ENCODE peak calls at places on chromosomes 2 and 18, in five cellular contexts. J is K562, B is HCT116, A is GM12878, G is HepG2. X is an unnamed sample.

GRCh38 chr18:31040982-31041345 is 1.6 kb downstream of the DSC3 start:
- DNase-seq in A (no peak), B (no peak), J (no peak), G (no peak), X (no peak)

GRCh38 chr2:134367915-134368911 is 114.3 kb downstream of the MGAT5 start:
- DNase-seq in A (no peak), B (no peak), J (no peak), G (peak), X (no peak)

GRCh38 chr2:53216805-53217204 is 550.8 kb upstream of the CHAC2 start:
- DNase-seq in B (no peak), G (no peak), A (no peak), J (no peak), X (no peak)

GRCh38 chr18:57806201-57806890 is 3.2 kb upstream of the ATP8B1 start:
- DNase-seq in B (no peak), J (no peak), G (no peak), A (no peak), X (no peak)

GRCh38 chr2:119426801-119427395 is 4.8 kb upstream of the TMEM37 start:
- DNase-seq in J (peak), A (no peak), G (peak), B (no peak), X (no peak)

GRCh38 chr18:76657428-76657827 is 162.4 kb upstream of the ZNF516 start:
- DNase-seq in B (no peak), A (no peak), G (no peak), J (no peak), X (no peak)

GRCh38 chr18:41436772-41437171 is 518.3 kb upstream of the PIK3C3 start:
- DNase-seq in G (no peak), J (no peak), B (no peak), A (no peak), X (no peak)

GRCh38 chr18:45940724-45941123 is 26.4 kb downstream of the EPG5 start:
- DNase-seq in J (no peak), A (no peak), B (no peak), G (no peak), X (no peak)

GRCh38 chr2:57621984-57622383 is 424.6 kb upstream of the VRK2 start:
- DNase-seq in G (no peak), J (no peak), B (no peak), A (no peak), X (no peak)

GRCh38 chr2:205895981-205896655 is 189.9 kb downstream of the INO80D start:
- DNase-seq in G (no peak), B (no peak), A (no peak), J (no peak), X (no peak)

GRCh38 chr2:14723684-14724083 is 91.2 kb downstream of the LRATD1 start:
- DNase-seq in J (no peak), B (no peak), G (no peak), A (no peak), X (no peak)

GRCh38 chr2:146278881-146279280 is 1565.9 kb upstream of the ACVR2A start:
- DNase-seq in G (no peak), J (no peak), A (no peak), B (no peak), X (no peak)

GRCh38 chr2:86072271-86072858 is 33.3 kb downstream of the POLR1A start:
- DNase-seq in A (no peak), B (no peak), J (no peak), G (no peak), X (no peak)

GRCh38 chr2:217928324-217929293 is 74.2 kb downstream of the TNS1 start:
- DNase-seq in A (no peak), B (no peak), J (no peak), G (no peak), X (no peak)

GRCh38 chr2:129673881-129674513 is 305.5 kb upstream of the RAB6C start:
- DNase-seq in B (no peak), G (no peak), J (no peak), A (peak), X (no peak)

GRCh38 chr2:179270689-179271088 is 6.1 kb upstream of the SESTD1 start:
- DNase-seq in J (no peak), A (no peak), B (no peak), G (no peak), X (no peak)

GRCh38 chr2:88627055-88627855 is at the start of gene EIF2AK3:
- DNase-seq in A (peak), G (peak), B (peak), J (peak), X (peak)

GRCh38 chr2:128172191-128172590 is 81.2 kb downstream of the UGGT1 start:
- DNase-seq in B (no peak), J (peak), A (no peak), G (peak), X (no peak)

GRCh38 chr18:27707201-27707600 is 469.7 kb downstream of the CDH2 start:
- DNase-seq in G (no peak), J (no peak), B (no peak), A (no peak), X (no peak)

GRCh38 chr18:377088-377487 is 109.2 kb upstream of the THOC1 start:
- DNase-seq in G (no peak), J (no peak), B (no peak), A (no peak), X (no peak)

GRCh38 chr2:187982668-187983067 is 309.0 kb upstream of the GULP1 start:
- DNase-seq in J (no peak), A (peak), G (no peak), B (no peak), X (no peak)

GRCh38 chr2:191612496-191612895 is 65.4 kb upstream of the NABP1 start:
- DNase-seq in G (no peak), B (no peak), A (no peak), J (no peak), X (no peak)

DNA sequence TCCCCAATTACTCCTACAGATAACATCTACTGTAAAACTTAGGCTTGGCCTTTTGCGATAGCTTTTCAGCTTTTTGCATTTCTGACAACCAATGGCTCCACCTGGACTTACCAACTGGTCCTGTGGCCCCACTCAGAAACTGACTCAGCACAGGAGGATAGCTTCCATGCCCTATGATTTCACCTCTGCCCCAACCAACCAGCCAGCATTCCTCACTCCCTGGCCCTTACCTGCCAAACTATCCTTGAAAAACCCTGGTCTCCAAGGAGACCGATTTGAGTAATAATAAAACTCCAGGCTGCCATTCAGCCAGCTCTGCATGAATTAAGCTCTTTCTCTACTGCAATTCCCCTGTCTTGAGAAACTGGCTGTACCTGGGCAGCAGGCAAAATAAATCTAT is 28.2 kb downstream of the TUBB6 start:
- DNase-seq in J (no peak), G (no peak), A (no peak), B (no peak), X (no peak)
- H3K27ac ChIP-seq in J (no peak), G (no peak), A (no peak), B (no peak), X (no peak)

GRCh38 chr2:101899257-101899656 is 92.5 kb upstream of the IL1R2 start:
- DNase-seq in J (no peak), B (no peak), G (no peak), A (no peak), X (no peak)

GRCh38 chr2:101899871-101900270 is 91.9 kb upstream of the IL1R2 start:
- DNase-seq in G (no peak), B (no peak), A (no peak), J (no peak), X (no peak)

GRCh38 chr2:101902169-101902568 is 89.6 kb upstream of the IL1R2 start:
- DNase-seq in A (no peak), B (no peak), J (no peak), G (no peak), X (no peak)

GRCh38 chr2:101901241-101901640 is 90.5 kb upstream of the IL1R2 start:
- DNase-seq in G (no peak), A (no peak), B (no peak), J (no peak), X (no peak)

GRCh38 chr2:101900375-101900774 is 91.4 kb upstream of the IL1R2 start:
- DNase-seq in A (peak), B (no peak), G (no peak), J (no peak), X (no peak)
- TF ChIP-seq POLR2AphosphoS5 in A (no peak), B (no peak), G (no peak), J (no peak), X (no peak)

GRCh38 chr2:163697846-163698637 is 37.8 kb downstream of the FIGN start:
- DNase-seq in B (no peak), A (no peak), G (no peak), J (no peak), X (no peak)
- TF ChIP-seq SIN3A in B (no peak), A (no peak), G (no peak), J (no peak), X (no peak)

GRCh38 chr18:8722946-8723477 is 17.7 kb downstream of the MTCL1 start:
- DNase-seq in J (no peak), B (no peak), A (no peak), G (peak), X (no peak)
- H3K27ac ChIP-seq in J (no peak), B (no peak), A (no peak), G (no peak), X (peak)

DNA sequence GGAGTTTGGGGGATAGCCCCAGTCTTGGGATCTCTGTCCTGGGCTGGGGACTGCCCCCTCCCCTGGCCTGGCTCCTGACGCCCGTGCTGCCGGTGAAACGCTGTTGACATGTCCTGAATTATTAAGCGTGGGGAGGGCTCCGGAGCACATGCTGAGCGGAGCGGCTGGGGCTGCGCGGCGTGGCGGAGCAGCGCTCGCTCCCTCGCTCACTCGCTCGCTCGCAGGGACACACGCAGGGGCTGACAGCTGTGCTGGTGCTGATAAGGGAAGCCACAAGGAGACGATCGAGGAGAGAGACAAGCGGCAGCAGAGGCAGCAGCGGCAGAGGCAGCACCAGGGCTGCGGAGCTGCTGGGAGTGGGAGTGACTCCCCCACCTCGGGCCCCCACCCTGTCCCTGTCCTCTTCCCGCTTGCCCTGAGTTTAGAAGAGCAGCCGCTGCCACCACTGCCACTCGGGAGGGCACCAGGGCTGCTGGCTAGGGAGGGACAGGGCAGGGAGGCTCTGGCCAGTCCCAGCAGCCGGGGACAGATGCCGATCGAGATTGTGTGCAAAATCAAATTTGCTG is at the start of gene ASIC4:
- DNase-seq in J (peak), A (no peak), G (no peak), B (no peak), X (no peak)
- TF ChIP-seq POLR2AphosphoS5 in J (peak), A (no peak), G (no peak), B (no peak), X (no peak)

DNA sequence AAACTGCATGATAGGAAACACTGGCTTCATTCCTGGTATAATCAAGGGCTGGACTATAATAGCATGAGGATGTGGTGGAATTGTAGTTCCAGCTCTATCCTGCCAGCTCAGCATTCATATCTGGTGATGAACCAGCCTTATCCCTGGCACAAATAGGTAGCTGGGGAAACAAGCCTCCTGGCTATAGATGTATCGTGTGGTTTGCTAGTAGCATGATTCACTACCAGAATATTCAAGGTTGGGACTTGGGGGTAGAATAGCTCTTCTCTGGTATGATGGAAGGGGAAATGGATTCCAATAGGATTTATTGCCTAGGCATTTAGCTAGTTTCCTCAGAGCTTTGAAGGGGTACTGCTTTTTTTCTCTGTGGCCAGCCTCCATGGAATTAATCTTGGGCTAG is 532.8 kb downstream of the FBXO15 start:
- DNase-seq in G (no peak), A (no peak), B (no peak), J (no peak), X (no peak)
- TF ChIP-seq SIN3A in G (no peak), A (no peak), B (no peak), J (no peak), X (no peak)

GRCh38 chr2:241103176-241103595 is 1.1 kb upstream of the MTERF4 start:
- DNase-seq in G (no peak), J (no peak), B (no peak), A (no peak), X (no peak)
- H3K27ac ChIP-seq in G (peak), J (no peak), B (peak), A (peak), X (peak)

GRCh38 chr2:148046802-148047201 is 25.9 kb downstream of the MBD5 start:
- DNase-seq in B (no peak), A (no peak), G (no peak), J (no peak), X (no peak)
- TF ChIP-seq POLR2AphosphoS5 in B (no peak), A (no peak), G (no peak), J (no peak), X (no peak)

X was measured in Panc1.